ENCODE peak calls at places on chromosomes 12 and 14, in six cellular contexts. R is endodermal cell, L is brain microvascular endothelial cell, E is fibroblast of the aortic adventitia, K is BE2C, Q is prostate gland. B is an unnamed sample.

GRCh38 chr14:50407089-50407813 is 10.6 kb upstream of the CDKL1 start:
- DNase-seq in K (no peak), E (peak; percentile 68), R (no peak), Q (no peak), L (no peak), B (no peak)

GRCh38 chr14:100070310-100070709 is 5.1 kb downstream of the EVL start:
- DNase-seq in K (no peak), E (no peak), R (no peak), Q (no peak), L (no peak), B (no peak)

GRCh38 chr14:91953170-91953985 is 5.9 kb upstream of the FBLN5 start:
- DNase-seq in Q (no peak), L (peak; percentile 46), K (no peak), E (peak; percentile 43), R (no peak), B (no peak)

GRCh38 chr12:107794451-107794850 is 19.9 kb downstream of the ASCL4 start:
- DNase-seq in Q (no peak), R (no peak), E (no peak), K (no peak), L (no peak), B (no peak)

GRCh38 chr12:130949806-130950205 is 3.9 kb upstream of the ADGRD1 start:
- DNase-seq in K (no peak), E (no peak), Q (no peak), R (peak; percentile 32), L (no peak), B (no peak)

GRCh38 chr14:29548948-29549370 is 378.7 kb downstream of the PRKD1 start:
- DNase-seq in L (peak; percentile 27), E (peak; percentile 83), R (no peak), Q (peak; percentile 18), K (no peak), B (peak; percentile 38)

GRCh38 chr14:61460853-61461611 is 139.7 kb downstream of the PRKCH start:
- DNase-seq in Q (no peak), K (no peak), L (peak; percentile 8), E (no peak), R (no peak), B (no peak)

GRCh38 chr14:103086771-103087342 is 2.8 kb downstream of the LBHD2 start:
- DNase-seq in R (peak; percentile 31), K (no peak), Q (no peak), L (no peak), E (no peak), B (no peak)

GRCh38 chr12:47767197-47767724 is 5.8 kb upstream of the SLC48A1 start:
- DNase-seq in Q (peak; percentile 52), L (no peak), R (peak; percentile 94), K (peak; percentile 68), E (peak; percentile 59), B (no peak)

GRCh38 chr12:75981247-75981646 is 50.3 kb downstream of the PHLDA1 start:
- DNase-seq in E (no peak), K (no peak), L (no peak), Q (no peak), R (no peak), B (no peak)

GRCh38 chr12:92602476-92602875 is 100.3 kb upstream of the PLEKHG7 start:
- DNase-seq in Q (no peak), E (peak; percentile 92), R (no peak), L (peak; percentile 69), K (no peak), B (no peak)

GRCh38 chr12:52837341-52837741 is 3.2 kb upstream of the KRT79 start:
- DNase-seq in E (peak; percentile 69), R (no peak), L (peak; percentile 92), Q (no peak), K (no peak), B (no peak)

GRCh38 chr14:78170203-78170602 is at the start of gene NRXN3:
- DNase-seq in K (no peak), Q (no peak), E (no peak), R (peak; percentile 93), L (no peak), B (no peak)

GRCh38 chr12:79883216-79883615 is 51.7 kb downstream of the PPP1R12A start:
- DNase-seq in K (no peak), Q (no peak), E (no peak), L (peak; percentile 55), R (no peak), B (no peak)

GRCh38 chr12:115466076-115466475 is 782.1 kb upstream of the TBX3 start:
- DNase-seq in K (no peak), R (no peak), L (no peak), E (peak; percentile 26), Q (no peak), B (no peak)

GRCh38 chr14:49686425-49686824 is 1.6 kb downstream of the POLE2 start:
- DNase-seq in Q (no peak), R (no peak), E (no peak), L (no peak), K (no peak), B (no peak)

GRCh38 chr14:99035712-99036593 is 236.0 kb downstream of the BCL11B start:
- DNase-seq in Q (peak; percentile 74), R (peak; percentile 92), E (peak; percentile 75), K (no peak), L (peak; percentile 84), B (peak; percentile 95)

GRCh38 chr14:99039316-99040041 is 232.5 kb downstream of the BCL11B start:
- DNase-seq in Q (no peak), K (no peak), L (no peak), E (no peak), R (peak; percentile 30), B (no peak)

GRCh38 chr14:99038401-99038800 is 233.6 kb downstream of the BCL11B start:
- DNase-seq in L (peak; percentile 49), K (no peak), E (no peak), Q (no peak), R (no peak), B (no peak)

GRCh38 chr14:99036594-99037293 is 235.3 kb downstream of the BCL11B start:
- DNase-seq in Q (no peak), K (no peak), E (no peak), R (peak; percentile 32), L (no peak), B (no peak)

GRCh38 chr14:99037777-99038176 is 234.2 kb downstream of the BCL11B start:
- DNase-seq in L (no peak), E (no peak), Q (no peak), K (no peak), R (peak; percentile 77), B (no peak)
- TF ChIP-seq CTCF in L (peak; percentile 35), E (no peak), Q (no peak), K (no peak), R (peak; percentile 69), B (no peak)

DNA sequence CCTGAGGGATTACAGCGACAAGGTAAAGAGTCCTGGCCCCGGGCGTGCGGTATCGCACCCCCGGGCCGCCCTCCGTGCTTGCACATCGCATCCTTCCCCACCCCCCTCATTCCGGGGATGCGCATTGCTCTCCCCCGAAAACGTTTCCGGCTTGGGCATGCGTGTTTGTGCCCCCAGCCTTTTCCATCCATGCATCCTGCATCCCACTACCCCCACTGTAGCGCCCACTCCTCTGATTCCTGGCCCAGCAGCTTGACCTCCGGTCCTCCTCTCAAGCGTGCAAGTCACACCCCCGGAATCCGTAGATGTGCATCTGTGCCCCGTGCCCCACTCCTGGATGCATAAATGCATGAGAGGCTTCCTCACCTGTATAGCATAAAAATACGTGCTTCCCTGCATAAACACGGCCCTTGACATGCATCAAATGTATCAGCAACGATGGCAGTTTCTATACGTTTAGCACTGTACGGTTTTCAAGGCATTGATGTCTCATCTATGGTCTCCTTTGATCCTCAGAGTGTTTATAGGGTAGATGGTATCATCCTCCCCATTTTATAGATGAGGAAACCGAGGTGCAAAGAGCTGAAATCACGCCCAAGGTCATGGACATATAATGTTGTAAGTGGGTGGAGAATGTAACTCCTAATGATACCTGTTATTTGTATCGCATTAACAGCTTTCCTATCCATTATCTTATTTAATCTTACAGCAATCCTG is 484 bp downstream of the RIC8B start:
- DNase-seq in R (no peak), L (no peak), E (no peak), K (no peak), Q (no peak), B (no peak)
- TF ChIP-seq CTCF in R (no peak), L (no peak), E (no peak), K (no peak), Q (peak; percentile 2), B (no peak)

GRCh38 chr12:118853634-118854033 is 127.7 kb upstream of the SRRM4 start:
- DNase-seq in L (no peak), R (peak; percentile 74), Q (no peak), K (no peak), E (no peak), B (no peak)
- TF ChIP-seq CTCF in L (no peak), R (peak; percentile 54), Q (no peak), K (no peak), E (no peak), B (no peak)

DNA sequence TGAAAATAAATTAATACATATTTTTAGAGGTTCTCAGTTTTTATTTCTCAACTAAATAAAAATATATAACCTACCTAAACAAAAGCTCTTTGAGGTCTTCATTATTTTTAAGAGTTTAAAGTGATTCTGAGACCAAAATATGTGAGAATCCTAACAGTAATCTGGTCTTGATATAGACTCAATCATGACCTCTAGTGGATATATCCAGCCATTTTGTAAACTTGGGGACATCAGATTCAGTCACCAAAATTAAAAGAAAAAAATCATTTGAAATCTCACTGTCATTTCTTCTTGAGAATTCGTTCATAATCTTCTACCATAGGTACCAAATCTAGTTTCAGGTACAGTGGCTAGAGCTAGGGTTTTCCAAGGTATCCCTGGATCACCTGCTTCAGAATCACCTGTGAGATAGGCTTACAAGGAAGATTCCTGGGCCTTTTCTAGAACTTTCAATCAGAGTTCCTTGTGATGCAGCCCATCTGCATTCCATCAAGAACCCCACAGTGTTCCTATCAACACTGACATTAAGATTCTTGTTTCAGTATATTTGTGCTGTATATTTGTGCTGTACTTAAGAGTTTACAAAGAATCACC is 214.9 kb downstream of the ADAMTS20 start:
- DNase-seq in Q (no peak), K (no peak), E (peak; percentile 70), L (no peak), R (no peak), B (no peak)
- TF ChIP-seq CTCF in Q (peak; percentile 43), K (peak; percentile 60), E (peak; percentile 58), L (peak; percentile 20), R (peak; percentile 85), B (peak; percentile 56)

DNA sequence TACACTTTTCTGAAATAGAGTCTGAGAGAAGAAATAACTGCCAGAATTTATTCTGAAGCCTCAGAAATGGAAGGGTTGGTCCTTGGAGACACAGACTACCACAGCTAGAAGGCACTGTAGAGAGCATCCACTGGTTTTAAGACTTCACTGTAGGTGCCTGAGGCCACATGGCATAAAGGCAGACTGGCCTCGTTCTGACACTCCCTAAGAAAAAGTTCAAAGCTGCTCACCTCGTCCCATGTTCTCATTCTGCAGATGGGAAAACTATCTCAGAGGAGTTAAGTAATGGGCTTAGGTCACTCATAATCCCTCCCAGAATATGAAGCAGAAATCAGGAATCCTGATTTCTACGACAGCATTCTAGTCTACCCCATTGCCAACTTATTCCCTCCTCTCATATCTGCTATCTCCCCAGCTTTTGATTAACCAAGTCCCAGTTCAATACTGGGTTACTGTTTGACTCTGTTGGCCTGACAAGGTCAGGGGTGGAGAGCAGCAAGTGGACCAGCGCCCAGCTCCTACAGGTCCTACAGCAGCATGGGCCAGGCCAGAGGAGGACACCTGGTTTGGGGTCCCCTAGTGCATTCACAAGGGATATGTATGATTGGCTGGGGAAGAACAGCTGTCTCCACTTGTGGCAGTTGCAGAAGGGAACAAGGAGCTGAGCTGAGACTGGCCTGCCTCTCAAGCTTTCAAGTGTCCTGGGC is 3.7 kb downstream of the ITGA5 start:
- DNase-seq in L (no peak), Q (no peak), E (no peak), R (peak; percentile 45), K (no peak), B (no peak)
- TF ChIP-seq CTCF in L (peak; percentile 14), Q (no peak), E (peak; percentile 9), R (no peak), K (no peak), B (no peak)